ENCODE peak calls at places on chromosomes 12 and 14, in five cellular contexts. N, T, U, A and J are unnamed samples.

GRCh38 chr12:105561981-105562726 is 231.7 kb downstream of the C12orf75 start:
- DNase-seq in N (no peak), T (peak), U (peak), A (peak), J (peak)

GRCh38 chr14:77088645-77089044 is 9.4 kb upstream of the CIPC start:
- DNase-seq in N (no peak), T (no peak), U (no peak), A (no peak), J (no peak)

GRCh38 chr14:56145965-56146364 is 27.8 kb downstream of the PELI2 start:
- DNase-seq in N (peak), T (peak), U (no peak), A (no peak), J (no peak)

GRCh38 chr12:67456281-67456918 is 187.2 kb downstream of the CAND1 start:
- DNase-seq in N (no peak), T (no peak), U (peak), A (no peak), J (peak)

GRCh38 chr12:87575906-87576305 is 453.3 kb downstream of the C12orf50 start:
- DNase-seq in N (no peak), T (no peak), U (no peak), A (no peak), J (no peak)

GRCh38 chr12:5971194-5971850 is 26.3 kb upstream of the ANO2 start:
- DNase-seq in N (no peak), T (no peak), U (no peak), A (no peak), J (no peak)

GRCh38 chr12:10143205-10143604 is 13.2 kb upstream of the CLEC7A start:
- DNase-seq in N (no peak), T (no peak), U (no peak), A (no peak), J (no peak)

GRCh38 chr14:93132472-93133065 is 16.8 kb upstream of the ITPK1 start:
- DNase-seq in N (no peak), T (no peak), U (no peak), A (no peak), J (no peak)

GRCh38 chr12:38998887-38999482 is 93.6 kb upstream of the CPNE8 start:
- DNase-seq in N (no peak), T (no peak), U (no peak), A (no peak), J (no peak)

GRCh38 chr12:41965996-41966395 is 178.7 kb downstream of the GXYLT1 start:
- DNase-seq in N (no peak), T (no peak), U (no peak), A (no peak), J (no peak)

GRCh38 chr12:80157640-80158039 is 58.3 kb downstream of the OTOGL start:
- DNase-seq in N (no peak), T (no peak), U (no peak), A (no peak), J (no peak)

GRCh38 chr12:110583137-110584059 is at the start of gene PPTC7:
- DNase-seq in N (peak), T (no peak), U (peak), A (peak), J (peak)

GRCh38 chr14:42428996-42429395 is 822.3 kb downstream of the LRFN5 start:
- DNase-seq in N (no peak), T (no peak), U (no peak), A (peak), J (no peak)

GRCh38 chr12:27193854-27194544 is 50.1 kb upstream of the STK38L start:
- DNase-seq in N (no peak), T (peak), U (peak), A (no peak), J (peak)

GRCh38 chr12:28313631-28314030 is 123.4 kb downstream of the CCDC91 start:
- DNase-seq in N (no peak), T (peak), U (no peak), A (no peak), J (no peak)

GRCh38 chr12:108332791-108333382 is 6.2 kb downstream of the CMKLR1 start:
- DNase-seq in N (no peak), T (peak), U (peak), A (no peak), J (no peak)

GRCh38 chr14:105473677-105474477 is 744 bp upstream of the CRIP2 start:
- DNase-seq in N (peak), T (no peak), U (peak), A (peak), J (no peak)

GRCh38 chr12:26874501-26875296 is 41.7 kb upstream of the ITPR2 start:
- DNase-seq in N (no peak), T (no peak), U (no peak), A (no peak), J (no peak)

GRCh38 chr12:108560752-108561719 is at the start of gene SART3:
- DNase-seq in N (peak), T (peak), U (peak), A (peak), J (no peak)

GRCh38 chr14:102096569-102097188 is 9.8 kb upstream of the HSP90AA1 start:
- DNase-seq in N (peak), T (peak), U (peak), A (peak), J (no peak)

GRCh38 chr12:132524405-132524804 is 34.5 kb downstream of the FBRSL1 start:
- DNase-seq in N (no peak), T (no peak), U (no peak), A (peak), J (no peak)